ENCODE peak calls at places on chromosomes 13 and 19, in seven cellular contexts. A is choroid plexus epithelial cell, M is uterus, N is IMR-90, C is GM06990, I is brain microvascular endothelial cell, K is heart right ventricle. E is an unnamed sample.

GRCh38 chr19:31113250-31113685 is 236.0 kb downstream of the TSHZ3 start:
- DNase-seq in A (peak), M (no peak), N (peak), C (no peak), I (peak), K (no peak), E (no peak)

GRCh38 chr13:26555413-26555812 is 2.1 kb upstream of the WASF3 start:
- DNase-seq in A (no peak), M (no peak), N (no peak), C (no peak), I (no peak), K (no peak), E (no peak)

GRCh38 chr19:58054792-58055482 is 4.1 kb upstream of the ZNF135 start:
- DNase-seq in A (peak), M (peak), N (peak), C (no peak), I (peak), K (peak), E (no peak)

GRCh38 chr13:78409172-78409571 is 194.2 kb downstream of the POU4F1 start:
- DNase-seq in A (no peak), M (no peak), N (no peak), C (peak), I (no peak), K (no peak), E (no peak)

GRCh38 chr19:55545913-55546495 is 661 bp upstream of the SBK3 start:
- DNase-seq in A (no peak), M (no peak), N (no peak), C (no peak), I (no peak), K (peak), E (no peak)

GRCh38 chr19:3826163-3826562 is 40.0 kb upstream of the MATK start:
- DNase-seq in A (no peak), M (no peak), N (no peak), C (no peak), I (no peak), K (no peak), E (no peak)

GRCh38 chr19:56477429-56478338 is 539 bp upstream of the ZNF667 start:
- DNase-seq in A (peak), M (peak), N (peak), C (no peak), I (peak), K (peak), E (peak)

GRCh38 chr19:54541712-54542111 is 31.9 kb upstream of the LILRA2 start:
- DNase-seq in A (no peak), M (no peak), N (no peak), C (no peak), I (no peak), K (no peak), E (no peak)

DNA sequence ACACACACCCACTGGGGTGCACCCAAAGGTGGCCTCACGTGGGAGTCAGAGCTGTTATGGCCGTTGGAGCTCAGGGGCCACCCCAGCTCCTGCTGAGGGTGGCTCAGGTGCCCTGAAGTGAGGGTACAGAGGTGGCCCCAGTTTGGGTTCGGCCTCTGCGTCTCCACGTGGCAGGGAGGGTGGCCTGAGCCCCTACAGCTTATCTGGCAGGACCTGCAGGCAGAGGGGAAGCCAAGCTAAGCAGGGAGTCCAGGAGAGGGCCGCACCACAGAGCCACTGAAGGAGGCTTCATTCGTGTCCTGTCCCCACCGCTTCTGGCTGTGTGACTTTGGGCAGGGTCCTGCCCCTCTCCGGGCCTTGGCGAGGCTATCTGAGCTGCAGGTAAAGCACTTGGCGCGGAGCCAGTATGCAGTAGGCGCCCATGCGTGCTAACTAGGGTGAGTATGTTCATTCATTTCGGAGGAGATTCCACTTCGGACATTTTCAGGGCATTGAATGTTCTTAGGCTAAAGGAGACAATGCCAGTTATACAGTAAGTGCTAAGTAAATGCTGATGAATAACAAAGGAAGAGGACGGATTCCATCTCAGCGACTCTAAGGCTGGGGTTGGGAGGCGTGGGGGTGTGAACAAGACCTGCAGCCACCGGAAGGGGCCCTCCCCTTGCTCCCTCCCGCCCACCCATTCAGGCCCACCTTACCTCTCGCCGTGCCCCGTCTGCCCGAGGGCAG is 4.9 kb downstream of the REX1BD start:
- DNase-seq in A (no peak), M (peak), N (no peak), C (no peak), I (no peak), K (no peak), E (no peak)
- H3K4me3 ChIP-seq in A (no peak), M (peak), N (no peak), C (peak), I (peak), K (no peak), E (no peak)

GRCh38 chr13:82688400-82688999 is 1193.8 kb downstream of the SLITRK1 start:
- DNase-seq in A (peak), M (no peak), N (peak), C (no peak), I (no peak), K (no peak), E (no peak)
- H3K4me3 ChIP-seq in A (peak), M (peak), N (peak), C (no peak), I (peak), K (no peak), E (no peak)

GRCh38 chr13:94703271-94703670 is 9.1 kb downstream of the SOX21 start:
- DNase-seq in A (no peak), M (no peak), N (no peak), C (no peak), I (no peak), K (no peak), E (no peak)
- H3K4me3 ChIP-seq in A (no peak), M (no peak), N (no peak), C (no peak), I (no peak), K (no peak), E (no peak)

DNA sequence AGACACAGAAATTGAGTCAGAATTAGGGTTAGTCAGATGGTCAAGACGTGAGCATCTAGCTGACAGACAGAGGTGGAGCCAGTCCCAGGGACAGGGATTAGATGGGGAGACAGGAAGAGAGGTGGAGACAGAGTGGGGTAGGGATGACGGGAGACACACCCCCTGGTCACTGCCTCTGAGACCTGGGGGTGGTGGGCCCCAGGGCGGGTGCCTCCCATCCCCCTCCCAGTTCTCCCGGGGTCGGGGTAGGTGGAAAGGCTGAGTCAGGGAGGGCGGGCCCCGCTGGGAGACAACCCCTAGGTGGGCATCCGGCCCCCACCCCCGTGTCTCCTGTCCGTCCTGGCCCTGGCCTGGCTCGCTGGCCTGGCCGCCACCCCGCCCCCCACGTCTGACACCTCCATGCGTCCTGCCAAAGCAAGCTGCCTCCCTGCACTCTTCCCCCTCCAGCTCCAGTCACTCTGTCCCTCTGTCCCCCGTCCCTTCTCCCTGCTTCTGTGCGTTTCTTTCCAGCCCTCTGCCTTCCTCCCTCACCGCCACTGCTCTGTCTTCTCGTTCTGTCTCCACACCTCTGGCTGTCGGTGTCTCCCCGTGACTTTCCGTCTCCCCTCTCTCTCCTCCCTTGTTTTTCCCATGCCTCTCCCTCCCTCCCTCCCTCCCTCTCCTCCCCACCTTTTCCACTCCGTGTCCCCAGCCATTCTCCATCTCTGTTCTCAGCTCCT is 15.1 kb downstream of the CCDC97 start:
- DNase-seq in A (peak), M (peak), N (peak), C (no peak), I (peak), K (peak), E (no peak)
- H3K4me3 ChIP-seq in A (peak), M (peak), N (no peak), C (no peak), I (peak), K (peak), E (no peak)

GRCh38 chr13:99959127-99959529 is 12.4 kb downstream of the ZIC5 start:
- DNase-seq in A (no peak), M (no peak), N (no peak), C (no peak), I (no peak), K (no peak), E (no peak)
- H3K4me3 ChIP-seq in A (peak), M (no peak), N (no peak), C (no peak), I (no peak), K (no peak), E (peak)

GRCh38 chr13:42380420-42381164 is 108.6 kb downstream of the AKAP11 start:
- DNase-seq in A (no peak), M (no peak), N (no peak), C (peak), I (no peak), K (no peak), E (no peak)

GRCh38 chr13:42379241-42379640 is 107.3 kb downstream of the AKAP11 start:
- DNase-seq in A (no peak), M (no peak), N (no peak), C (no peak), I (no peak), K (no peak), E (no peak)

GRCh38 chr13:42388326-42388725 is 116.4 kb downstream of the AKAP11 start:
- DNase-seq in A (no peak), M (no peak), N (no peak), C (no peak), I (no peak), K (no peak), E (no peak)

GRCh38 chr13:42381165-42381425 is 109.1 kb downstream of the AKAP11 start:
- DNase-seq in A (no peak), M (no peak), N (no peak), C (no peak), I (no peak), K (no peak), E (no peak)

GRCh38 chr13:42384265-42384664 is 112.3 kb downstream of the AKAP11 start:
- DNase-seq in A (peak), M (no peak), N (no peak), C (no peak), I (no peak), K (no peak), E (no peak)
- H3K4me3 ChIP-seq in A (no peak), M (no peak), N (no peak), C (no peak), I (no peak), K (no peak), E (no peak)